ENCODE peak calls at places on chromosome 18, in nine cellular contexts. One of them, this sample, is unnamed.

GRCh38 chr18:1048048-1048447 is 143.4 kb downstream of the ADCYAP1 start:
- DNase-seq in AG09319: no peak
- DNase-seq in thoracic aorta: no peak
- DNase-seq in IMR-90: no peak
- DNase-seq in endothelial cell: no peak
- DNase-seq in astrocyte: peak; percentile 76
- DNase-seq in glutamatergic neuron: no peak
- DNase-seq in astrocyte of the cerebellum: peak; percentile 48
- DNase-seq in neural crest cell: no peak
- DNase-seq in this sample: no peak

GRCh38 chr18:72058851-72059250 is 485.3 kb downstream of the CBLN2 start:
- DNase-seq in AG09319: no peak
- DNase-seq in thoracic aorta: no peak
- DNase-seq in IMR-90: no peak
- DNase-seq in endothelial cell: no peak
- DNase-seq in astrocyte: no peak
- DNase-seq in glutamatergic neuron: no peak
- DNase-seq in astrocyte of the cerebellum: no peak
- DNase-seq in neural crest cell: no peak
- DNase-seq in this sample: no peak

GRCh38 chr18:3710712-3711269 is 260.8 kb downstream of the TGIF1 start:
- DNase-seq in AG09319: no peak
- DNase-seq in thoracic aorta: no peak
- DNase-seq in IMR-90: no peak
- DNase-seq in endothelial cell: peak; percentile 26
- DNase-seq in astrocyte: no peak
- DNase-seq in glutamatergic neuron: no peak
- DNase-seq in astrocyte of the cerebellum: no peak
- DNase-seq in neural crest cell: no peak
- DNase-seq in this sample: no peak

GRCh38 chr18:12769136-12769535 is 66.3 kb downstream of the PSMG2 start:
- DNase-seq in AG09319: no peak
- DNase-seq in thoracic aorta: no peak
- DNase-seq in IMR-90: no peak
- DNase-seq in endothelial cell: no peak
- DNase-seq in astrocyte: no peak
- DNase-seq in glutamatergic neuron: no peak
- DNase-seq in astrocyte of the cerebellum: no peak
- DNase-seq in neural crest cell: no peak
- DNase-seq in this sample: no peak

GRCh38 chr18:24500766-24501165 is 40.3 kb downstream of the HRH4 start:
- DNase-seq in AG09319: no peak
- DNase-seq in thoracic aorta: no peak
- DNase-seq in IMR-90: peak; percentile 16
- DNase-seq in endothelial cell: no peak
- DNase-seq in astrocyte: no peak
- DNase-seq in glutamatergic neuron: no peak
- DNase-seq in astrocyte of the cerebellum: no peak
- DNase-seq in neural crest cell: no peak
- DNase-seq in this sample: no peak

GRCh38 chr18:7369006-7369405 is 138.1 kb downstream of the LRRC30 start:
- DNase-seq in AG09319: no peak
- DNase-seq in thoracic aorta: no peak
- DNase-seq in IMR-90: no peak
- DNase-seq in endothelial cell: peak; percentile 43
- DNase-seq in astrocyte: no peak
- DNase-seq in glutamatergic neuron: no peak
- DNase-seq in astrocyte of the cerebellum: no peak
- DNase-seq in neural crest cell: no peak
- DNase-seq in this sample: no peak

GRCh38 chr18:31610841-31611240 is 19.2 kb downstream of the TTR start:
- DNase-seq in AG09319: no peak
- DNase-seq in thoracic aorta: no peak
- DNase-seq in IMR-90: no peak
- DNase-seq in endothelial cell: peak; percentile 50
- DNase-seq in astrocyte: no peak
- DNase-seq in glutamatergic neuron: peak; percentile 60
- DNase-seq in astrocyte of the cerebellum: no peak
- DNase-seq in neural crest cell: no peak
- DNase-seq in this sample: peak; percentile 49

GRCh38 chr18:65750421-65751144 is at the start of gene CDH7:
- DNase-seq in AG09319: no peak
- DNase-seq in thoracic aorta: no peak
- DNase-seq in IMR-90: no peak
- DNase-seq in endothelial cell: peak; percentile 53
- DNase-seq in astrocyte: no peak
- DNase-seq in glutamatergic neuron: peak; percentile 67
- DNase-seq in astrocyte of the cerebellum: no peak
- DNase-seq in neural crest cell: peak; percentile 49
- DNase-seq in this sample: peak; percentile 61

GRCh38 chr18:56650056-56650455 is 1.1 kb upstream of the WDR7 start:
- DNase-seq in AG09319: no peak
- DNase-seq in thoracic aorta: no peak
- DNase-seq in IMR-90: peak; percentile 43
- DNase-seq in endothelial cell: no peak
- DNase-seq in astrocyte: no peak
- DNase-seq in glutamatergic neuron: no peak
- DNase-seq in astrocyte of the cerebellum: no peak
- DNase-seq in neural crest cell: no peak
- DNase-seq in this sample: no peak

GRCh38 chr18:15165048-15165447 is 417.1 kb downstream of the ANKRD30B start:
- DNase-seq in AG09319: no peak
- DNase-seq in thoracic aorta: no peak
- DNase-seq in IMR-90: no peak
- DNase-seq in endothelial cell: no peak
- DNase-seq in astrocyte: no peak
- DNase-seq in glutamatergic neuron: no peak
- DNase-seq in astrocyte of the cerebellum: no peak
- DNase-seq in neural crest cell: no peak
- DNase-seq in this sample: no peak

GRCh38 chr18:505483-506122 is 5.1 kb upstream of the COLEC12 start:
- DNase-seq in AG09319: no peak
- DNase-seq in thoracic aorta: no peak
- DNase-seq in IMR-90: no peak
- DNase-seq in endothelial cell: no peak
- DNase-seq in astrocyte: no peak
- DNase-seq in glutamatergic neuron: no peak
- DNase-seq in astrocyte of the cerebellum: no peak
- DNase-seq in neural crest cell: no peak
- DNase-seq in this sample: no peak

GRCh38 chr18:40440088-40440487 is 1514.9 kb upstream of the PIK3C3 start:
- DNase-seq in AG09319: no peak
- DNase-seq in thoracic aorta: no peak
- DNase-seq in IMR-90: no peak
- DNase-seq in endothelial cell: no peak
- DNase-seq in astrocyte: no peak
- DNase-seq in glutamatergic neuron: no peak
- DNase-seq in astrocyte of the cerebellum: no peak
- DNase-seq in neural crest cell: no peak
- DNase-seq in this sample: no peak

GRCh38 chr18:57624988-57625387 is 3.4 kb upstream of the NARS1 start:
- DNase-seq in AG09319: no peak
- DNase-seq in thoracic aorta: no peak
- DNase-seq in IMR-90: peak; percentile 52
- DNase-seq in endothelial cell: no peak
- DNase-seq in astrocyte: peak; percentile 46
- DNase-seq in glutamatergic neuron: no peak
- DNase-seq in astrocyte of the cerebellum: no peak
- DNase-seq in neural crest cell: no peak
- DNase-seq in this sample: no peak

GRCh38 chr18:79756143-79756500 is 41.6 kb upstream of the KCNG2 start:
- DNase-seq in AG09319: no peak
- DNase-seq in thoracic aorta: no peak
- DNase-seq in IMR-90: no peak
- DNase-seq in endothelial cell: no peak
- DNase-seq in astrocyte: no peak
- DNase-seq in glutamatergic neuron: no peak
- DNase-seq in astrocyte of the cerebellum: no peak
- DNase-seq in neural crest cell: no peak
- DNase-seq in this sample: no peak

GRCh38 chr18:37403100-37403781 is 162.4 kb downstream of the CELF4 start:
- DNase-seq in AG09319: peak; percentile 85
- DNase-seq in thoracic aorta: no peak
- DNase-seq in IMR-90: peak; percentile 86
- DNase-seq in endothelial cell: no peak
- DNase-seq in astrocyte: peak; percentile 87
- DNase-seq in glutamatergic neuron: peak; percentile 56
- DNase-seq in astrocyte of the cerebellum: no peak
- DNase-seq in neural crest cell: no peak
- DNase-seq in this sample: no peak

GRCh38 chr18:7754258-7754657 is 187.1 kb downstream of the PTPRM start:
- DNase-seq in AG09319: no peak
- DNase-seq in thoracic aorta: no peak
- DNase-seq in IMR-90: peak; percentile 34
- DNase-seq in endothelial cell: no peak
- DNase-seq in astrocyte: no peak
- DNase-seq in glutamatergic neuron: no peak
- DNase-seq in astrocyte of the cerebellum: no peak
- DNase-seq in neural crest cell: no peak
- DNase-seq in this sample: no peak

GRCh38 chr18:34321075-34321474 is 96.4 kb upstream of the NOL4 start:
- DNase-seq in AG09319: no peak
- DNase-seq in thoracic aorta: no peak
- DNase-seq in IMR-90: no peak
- DNase-seq in endothelial cell: no peak
- DNase-seq in astrocyte: no peak
- DNase-seq in glutamatergic neuron: no peak
- DNase-seq in astrocyte of the cerebellum: no peak
- DNase-seq in neural crest cell: no peak
- DNase-seq in this sample: no peak

DNA sequence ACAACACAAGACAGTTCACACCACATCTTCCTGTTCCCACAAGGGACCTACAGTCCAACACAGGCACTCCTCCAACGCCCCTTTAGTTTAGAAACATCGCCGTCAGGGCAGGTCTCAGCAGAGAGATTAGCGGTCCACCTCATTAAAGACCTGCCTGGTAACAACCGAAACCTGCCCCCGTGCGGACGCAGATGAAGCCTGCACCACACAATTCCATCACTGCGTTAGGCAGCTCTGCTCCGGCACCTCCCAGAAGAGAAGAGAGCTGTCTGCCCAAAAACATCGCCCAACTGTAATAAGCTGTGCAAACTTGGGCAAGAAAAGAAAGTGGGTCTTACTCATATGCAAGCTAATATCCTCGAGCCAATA is 32.7 kb downstream of the ZNF516 start:
- DNase-seq in AG09319: no peak
- DNase-seq in thoracic aorta: no peak
- DNase-seq in IMR-90: no peak
- DNase-seq in endothelial cell: no peak
- DNase-seq in astrocyte: no peak
- DNase-seq in glutamatergic neuron: no peak
- DNase-seq in astrocyte of the cerebellum: no peak
- DNase-seq in neural crest cell: no peak
- DNase-seq in this sample: no peak
- TF ChIP-seq CTCF in AG09319: no peak
- TF ChIP-seq CTCF in thoracic aorta: no peak
- TF ChIP-seq CTCF in IMR-90: no peak
- TF ChIP-seq CTCF in endothelial cell: no peak
- TF ChIP-seq CTCF in astrocyte: no peak
- TF ChIP-seq CTCF in glutamatergic neuron: no peak
- TF ChIP-seq CTCF in astrocyte of the cerebellum: no peak
- TF ChIP-seq CTCF in neural crest cell: no peak
- TF ChIP-seq CTCF in this sample: no peak

DNA sequence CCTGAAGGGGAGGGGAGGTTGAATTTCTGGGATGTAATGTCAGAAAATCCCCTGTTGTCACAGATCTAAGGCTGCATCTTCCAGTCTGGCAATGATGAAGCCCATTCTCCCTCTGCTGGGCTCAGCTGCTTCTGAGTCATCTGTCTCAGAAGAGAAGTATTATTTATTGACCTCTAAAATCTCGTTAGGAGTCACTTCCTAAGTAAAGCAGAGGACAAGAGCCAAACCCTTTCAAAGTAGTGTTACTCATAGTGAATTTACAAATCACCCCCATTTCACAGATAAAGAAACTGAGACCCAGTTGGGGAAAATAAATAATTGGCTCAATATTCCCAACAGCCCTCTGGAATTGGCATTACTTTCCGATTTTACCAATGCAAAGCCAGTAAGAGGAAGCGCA is 167.3 kb upstream of the SKOR2 start:
- DNase-seq in AG09319: no peak
- DNase-seq in thoracic aorta: no peak
- DNase-seq in IMR-90: no peak
- DNase-seq in endothelial cell: no peak
- DNase-seq in astrocyte: peak; percentile 3
- DNase-seq in glutamatergic neuron: no peak
- DNase-seq in astrocyte of the cerebellum: no peak
- DNase-seq in neural crest cell: no peak
- DNase-seq in this sample: no peak
- TF ChIP-seq CTCF in AG09319: no peak
- TF ChIP-seq CTCF in thoracic aorta: no peak
- TF ChIP-seq CTCF in IMR-90: no peak
- TF ChIP-seq CTCF in endothelial cell: no peak
- TF ChIP-seq CTCF in astrocyte: no peak
- TF ChIP-seq CTCF in glutamatergic neuron: no peak
- TF ChIP-seq CTCF in astrocyte of the cerebellum: no peak
- TF ChIP-seq CTCF in neural crest cell: no peak
- TF ChIP-seq CTCF in this sample: no peak

DNA sequence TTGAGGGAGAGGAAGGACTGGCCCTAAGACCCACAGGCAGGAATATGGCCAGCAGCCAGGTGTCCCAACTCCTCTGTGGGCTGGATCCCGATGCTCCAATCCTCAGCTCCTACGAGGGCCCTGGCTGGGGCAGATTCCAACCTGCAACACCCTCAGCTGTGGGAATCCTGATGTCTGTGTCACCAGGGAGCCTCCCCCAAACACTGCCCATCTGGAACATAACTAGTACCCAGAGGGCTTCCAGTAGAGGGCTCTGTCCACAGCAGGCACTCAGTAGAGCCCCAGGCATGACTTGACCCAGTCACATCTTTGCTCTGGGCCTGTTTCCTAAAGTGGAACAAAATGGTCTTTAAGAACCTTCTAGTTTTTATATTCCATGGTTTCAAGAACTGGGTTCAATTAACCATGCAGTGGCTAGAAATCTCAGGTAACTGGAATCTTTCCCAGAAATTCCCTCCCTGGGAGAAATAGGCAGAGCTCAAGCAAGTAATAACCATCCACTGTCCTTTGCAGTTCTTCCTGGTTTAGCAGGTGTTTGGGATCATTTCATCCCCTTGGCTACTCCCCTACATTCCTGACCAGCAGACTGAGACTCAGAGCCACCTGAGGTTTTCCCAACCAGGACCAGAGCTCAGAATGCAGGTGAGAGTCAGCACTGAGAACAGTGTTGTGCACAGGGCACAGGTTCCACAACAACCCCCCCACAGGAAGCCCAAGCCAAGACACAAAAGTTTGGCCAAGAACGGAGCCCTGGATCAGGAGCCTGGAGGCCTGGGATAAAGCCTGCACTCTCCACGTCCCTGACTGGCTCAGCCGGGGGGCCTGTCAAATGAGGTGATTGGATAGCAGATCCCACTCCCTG is 20.8 kb upstream of the LOXHD1 start:
- DNase-seq in AG09319: no peak
- DNase-seq in thoracic aorta: no peak
- DNase-seq in IMR-90: no peak
- DNase-seq in endothelial cell: no peak
- DNase-seq in astrocyte: no peak
- DNase-seq in glutamatergic neuron: no peak
- DNase-seq in astrocyte of the cerebellum: no peak
- DNase-seq in neural crest cell: no peak
- DNase-seq in this sample: no peak
- TF ChIP-seq CTCF in AG09319: peak; percentile 11
- TF ChIP-seq CTCF in thoracic aorta: no peak
- TF ChIP-seq CTCF in IMR-90: no peak
- TF ChIP-seq CTCF in endothelial cell: no peak
- TF ChIP-seq CTCF in astrocyte: no peak
- TF ChIP-seq CTCF in glutamatergic neuron: no peak
- TF ChIP-seq CTCF in astrocyte of the cerebellum: no peak
- TF ChIP-seq CTCF in neural crest cell: no peak
- TF ChIP-seq CTCF in this sample: no peak

GRCh38 chr18:67456691-67457090 is 59.8 kb downstream of the DSEL start:
- DNase-seq in AG09319: no peak
- DNase-seq in thoracic aorta: no peak
- DNase-seq in IMR-90: no peak
- DNase-seq in endothelial cell: no peak
- DNase-seq in astrocyte: no peak
- DNase-seq in glutamatergic neuron: no peak
- DNase-seq in astrocyte of the cerebellum: no peak
- DNase-seq in neural crest cell: no peak
- DNase-seq in this sample: no peak
- TF ChIP-seq CTCF in AG09319: no peak
- TF ChIP-seq CTCF in thoracic aorta: no peak
- TF ChIP-seq CTCF in IMR-90: no peak
- TF ChIP-seq CTCF in endothelial cell: peak; percentile 52
- TF ChIP-seq CTCF in astrocyte: no peak
- TF ChIP-seq CTCF in glutamatergic neuron: peak; percentile 52
- TF ChIP-seq CTCF in astrocyte of the cerebellum: no peak
- TF ChIP-seq CTCF in neural crest cell: peak; percentile 41
- TF ChIP-seq CTCF in this sample: peak; percentile 28

This sample was measured in progenitor cell of endocrine pancreas.